ENCODE peak calls at places on chromosomes 16 and 17, in four cellular contexts. One of them, this sample, is unnamed.

GRCh38 chr17:263271-263670 is 81.8 kb upstream of the DOC2B start:
- DNase-seq in SHP77: no peak
- DNase-seq in heart right ventricle: no peak
- DNase-seq in WTC11: no peak
- DNase-seq in this sample: no peak

GRCh38 chr17:40027614-40028012 is 12.4 kb downstream of the CSF3 start:
- DNase-seq in SHP77: no peak
- DNase-seq in WTC11: no peak
- DNase-seq in heart right ventricle: no peak
- DNase-seq in this sample: no peak

GRCh38 chr17:880074-880870 is 98.1 kb downstream of the MRM3 start:
- DNase-seq in SHP77: no peak
- DNase-seq in heart right ventricle: peak
- DNase-seq in WTC11: no peak
- DNase-seq in this sample: no peak

GRCh38 chr17:17467720-17468119 is 9.1 kb upstream of the MED9 start:
- DNase-seq in heart right ventricle: no peak
- DNase-seq in WTC11: no peak
- DNase-seq in SHP77: peak
- DNase-seq in this sample: no peak

GRCh38 chr16:27332105-27332504 is 18.3 kb downstream of the IL4R start:
- DNase-seq in WTC11: no peak
- DNase-seq in heart right ventricle: peak
- DNase-seq in SHP77: no peak
- DNase-seq in this sample: no peak

GRCh38 chr17:81523139-81524062 is 4.8 kb upstream of the FSCN2 start:
- DNase-seq in heart right ventricle: no peak
- DNase-seq in WTC11: peak
- DNase-seq in SHP77: peak
- DNase-seq in this sample: peak

GRCh38 chr17:27915715-27916114 is 22.6 kb upstream of the LYRM9 start:
- DNase-seq in WTC11: peak
- DNase-seq in SHP77: no peak
- DNase-seq in heart right ventricle: no peak
- DNase-seq in this sample: no peak

GRCh38 chr16:6656760-6657159 is 675.9 kb upstream of the RBFOX1 start:
- DNase-seq in SHP77: no peak
- DNase-seq in heart right ventricle: no peak
- DNase-seq in WTC11: no peak
- DNase-seq in this sample: no peak

GRCh38 chr17:16100737-16101400 is 101.2 kb downstream of the TTC19 start:
- DNase-seq in SHP77: no peak
- DNase-seq in WTC11: no peak
- DNase-seq in heart right ventricle: no peak
- DNase-seq in this sample: no peak

GRCh38 chr17:75241502-75241901 is 19.9 kb downstream of the GGA3 start:
- DNase-seq in SHP77: no peak
- DNase-seq in WTC11: no peak
- DNase-seq in heart right ventricle: no peak
- DNase-seq in this sample: no peak

GRCh38 chr17:70171159-70171558 is 1.8 kb downstream of the KCNJ2 start:
- DNase-seq in heart right ventricle: no peak
- DNase-seq in WTC11: no peak
- DNase-seq in SHP77: peak
- DNase-seq in this sample: no peak

GRCh38 chr16:85524365-85524629 is 88.8 kb upstream of the GSE1 start:
- DNase-seq in WTC11: no peak
- DNase-seq in SHP77: no peak
- DNase-seq in heart right ventricle: no peak
- DNase-seq in this sample: no peak

GRCh38 chr17:11150946-11151345 is 90.1 kb upstream of the SHISA6 start:
- DNase-seq in heart right ventricle: no peak
- DNase-seq in SHP77: no peak
- DNase-seq in WTC11: no peak
- DNase-seq in this sample: no peak

GRCh38 chr17:73278465-73279453 is 17.1 kb upstream of the CPSF4L start:
- DNase-seq in SHP77: peak
- DNase-seq in WTC11: no peak
- DNase-seq in heart right ventricle: peak
- DNase-seq in this sample: peak

GRCh38 chr17:57955183-57955952 is at the start of gene CUEDC1:
- DNase-seq in WTC11: peak
- DNase-seq in heart right ventricle: peak
- DNase-seq in SHP77: peak
- DNase-seq in this sample: peak

GRCh38 chr17:17315142-17315821 is 12.1 kb downstream of the NT5M start:
- DNase-seq in SHP77: peak
- DNase-seq in WTC11: no peak
- DNase-seq in heart right ventricle: no peak
- DNase-seq in this sample: no peak

GRCh38 chr17:82439829-82440365 is 10.7 kb downstream of the CYBC1 start:
- DNase-seq in WTC11: no peak
- DNase-seq in heart right ventricle: no peak
- DNase-seq in SHP77: no peak
- DNase-seq in this sample: no peak

GRCh38 chr16:16150117-16150877 is 73.0 kb downstream of the ABCC6 start:
- DNase-seq in heart right ventricle: peak
- DNase-seq in SHP77: peak
- DNase-seq in WTC11: no peak
- DNase-seq in this sample: peak

GRCh38 chr16:88424536-88425230 is 28.4 kb upstream of the ZFPM1 start:
- DNase-seq in SHP77: no peak
- DNase-seq in heart right ventricle: no peak
- DNase-seq in WTC11: no peak
- DNase-seq in this sample: no peak

GRCh38 chr17:1606352-1606985 is 22.2 kb downstream of the SLC43A2 start:
- DNase-seq in SHP77: peak
- DNase-seq in heart right ventricle: no peak
- DNase-seq in WTC11: no peak
- DNase-seq in this sample: peak

GRCh38 chr17:81167194-81167524 is 1.1 kb upstream of the AATK start:
- DNase-seq in SHP77: no peak
- DNase-seq in WTC11: no peak
- DNase-seq in heart right ventricle: no peak
- DNase-seq in this sample: no peak

GRCh38 chr16:11251525-11252481 is 4.2 kb downstream of the SOCS1 start:
- DNase-seq in WTC11: no peak
- DNase-seq in SHP77: no peak
- DNase-seq in heart right ventricle: no peak
- DNase-seq in this sample: no peak

GRCh38 chr16:20906225-20906870 is 5.8 kb downstream of the LYRM1 start:
- DNase-seq in heart right ventricle: no peak
- DNase-seq in WTC11: no peak
- DNase-seq in SHP77: no peak
- DNase-seq in this sample: no peak

GRCh38 chr16:85246473-85246872 is 134.2 kb upstream of the CIBAR2 start:
- DNase-seq in WTC11: no peak
- DNase-seq in heart right ventricle: no peak
- DNase-seq in SHP77: no peak
- DNase-seq in this sample: no peak